ENCODE peak calls at places on chromosomes 5 and 9, in seven cellular contexts. One of them, this sample, is unnamed.

GRCh38 chr9:136700959-136701664 is 11.3 kb upstream of the DIPK1B start:
- DNase-seq in AG04450: no peak
- DNase-seq in astrocyte of the spinal cord: no peak
- DNase-seq in HCT116: no peak
- DNase-seq in CD4-positive, alpha-beta T cell: no peak
- DNase-seq in GM20000: peak; percentile 79
- DNase-seq in osteoblast: no peak
- DNase-seq in this sample: no peak

GRCh38 chr5:179588166-179588565 is 35.3 kb downstream of the HNRNPH1 start:
- DNase-seq in AG04450: no peak
- DNase-seq in astrocyte of the spinal cord: no peak
- DNase-seq in HCT116: no peak
- DNase-seq in CD4-positive, alpha-beta T cell: no peak
- DNase-seq in GM20000: no peak
- DNase-seq in osteoblast: no peak
- DNase-seq in this sample: no peak

GRCh38 chr9:121638399-121638798 is 13.0 kb upstream of the DAB2IP start:
- DNase-seq in AG04450: no peak
- DNase-seq in astrocyte of the spinal cord: no peak
- DNase-seq in HCT116: no peak
- DNase-seq in CD4-positive, alpha-beta T cell: no peak
- DNase-seq in GM20000: no peak
- DNase-seq in osteoblast: peak; percentile 29
- DNase-seq in this sample: no peak

GRCh38 chr9:86281577-86282076 is 711 bp downstream of the ISCA1 start:
- DNase-seq in AG04450: no peak
- DNase-seq in astrocyte of the spinal cord: no peak
- DNase-seq in HCT116: no peak
- DNase-seq in CD4-positive, alpha-beta T cell: no peak
- DNase-seq in GM20000: no peak
- DNase-seq in osteoblast: no peak
- DNase-seq in this sample: no peak

GRCh38 chr5:154712518-154713437 is 42.4 kb upstream of the LARP1 start:
- DNase-seq in AG04450: no peak
- DNase-seq in astrocyte of the spinal cord: no peak
- DNase-seq in HCT116: peak; percentile 46
- DNase-seq in CD4-positive, alpha-beta T cell: no peak
- DNase-seq in GM20000: no peak
- DNase-seq in osteoblast: no peak
- DNase-seq in this sample: peak; percentile 88

GRCh38 chr9:122392284-122392683 is 21.5 kb downstream of the PTGS1 start:
- DNase-seq in AG04450: no peak
- DNase-seq in astrocyte of the spinal cord: no peak
- DNase-seq in HCT116: no peak
- DNase-seq in CD4-positive, alpha-beta T cell: no peak
- DNase-seq in GM20000: no peak
- DNase-seq in osteoblast: no peak
- DNase-seq in this sample: no peak

GRCh38 chr9:88950341-88951141 is 40.7 kb upstream of the S1PR3 start:
- DNase-seq in AG04450: no peak
- DNase-seq in astrocyte of the spinal cord: peak; percentile 46
- DNase-seq in HCT116: no peak
- DNase-seq in CD4-positive, alpha-beta T cell: no peak
- DNase-seq in GM20000: no peak
- DNase-seq in osteoblast: peak; percentile 85
- DNase-seq in this sample: no peak

GRCh38 chr5:59828623-59829022 is 64.9 kb downstream of the PDE4D start:
- DNase-seq in AG04450: no peak
- DNase-seq in astrocyte of the spinal cord: peak; percentile 33
- DNase-seq in HCT116: no peak
- DNase-seq in CD4-positive, alpha-beta T cell: no peak
- DNase-seq in GM20000: no peak
- DNase-seq in osteoblast: no peak
- DNase-seq in this sample: no peak

GRCh38 chr5:141743652-141744333 is 61.8 kb upstream of the ARAP3 start:
- DNase-seq in AG04450: no peak
- DNase-seq in astrocyte of the spinal cord: no peak
- DNase-seq in HCT116: no peak
- DNase-seq in CD4-positive, alpha-beta T cell: no peak
- DNase-seq in GM20000: no peak
- DNase-seq in osteoblast: no peak
- DNase-seq in this sample: no peak

GRCh38 chr5:56159521-56159947 is 73.6 kb downstream of the ANKRD55 start:
- DNase-seq in AG04450: no peak
- DNase-seq in astrocyte of the spinal cord: no peak
- DNase-seq in HCT116: no peak
- DNase-seq in CD4-positive, alpha-beta T cell: no peak
- DNase-seq in GM20000: no peak
- DNase-seq in osteoblast: no peak
- DNase-seq in this sample: no peak

GRCh38 chr5:150498501-150498900 is 9.4 kb upstream of the NDST1 start:
- DNase-seq in AG04450: no peak
- DNase-seq in astrocyte of the spinal cord: no peak
- DNase-seq in HCT116: no peak
- DNase-seq in CD4-positive, alpha-beta T cell: no peak
- DNase-seq in GM20000: no peak
- DNase-seq in osteoblast: peak; percentile 55
- DNase-seq in this sample: no peak

GRCh38 chr9:35748858-35749514 is at the start of the genes GBA2 and RGP1:
- DNase-seq in AG04450: no peak
- DNase-seq in astrocyte of the spinal cord: peak; percentile 55
- DNase-seq in HCT116: peak; percentile 42
- DNase-seq in CD4-positive, alpha-beta T cell: peak; percentile 61
- DNase-seq in GM20000: peak; percentile 91
- DNase-seq in osteoblast: peak; percentile 96
- DNase-seq in this sample: peak; percentile 89

GRCh38 chr5:135249658-135250057 is 149.4 kb downstream of the MACROH2A1 start:
- DNase-seq in AG04450: no peak
- DNase-seq in astrocyte of the spinal cord: no peak
- DNase-seq in HCT116: no peak
- DNase-seq in CD4-positive, alpha-beta T cell: no peak
- DNase-seq in GM20000: no peak
- DNase-seq in osteoblast: no peak
- DNase-seq in this sample: peak; percentile 4

GRCh38 chr5:43602456-43602817 is 543 bp upstream of the NNT start:
- DNase-seq in AG04450: no peak
- DNase-seq in astrocyte of the spinal cord: peak; percentile 48
- DNase-seq in HCT116: no peak
- DNase-seq in CD4-positive, alpha-beta T cell: peak; percentile 2
- DNase-seq in GM20000: peak; percentile 32
- DNase-seq in osteoblast: peak; percentile 87
- DNase-seq in this sample: peak; percentile 27

GRCh38 chr9:93665128-93665565 is 88.8 kb downstream of the PHF2 start:
- DNase-seq in AG04450: no peak
- DNase-seq in astrocyte of the spinal cord: no peak
- DNase-seq in HCT116: no peak
- DNase-seq in CD4-positive, alpha-beta T cell: no peak
- DNase-seq in GM20000: no peak
- DNase-seq in osteoblast: no peak
- DNase-seq in this sample: no peak

GRCh38 chr5:133049726-133050048 is 2.1 kb upstream of the HSPA4 start:
- DNase-seq in AG04450: no peak
- DNase-seq in astrocyte of the spinal cord: no peak
- DNase-seq in HCT116: no peak
- DNase-seq in CD4-positive, alpha-beta T cell: no peak
- DNase-seq in GM20000: no peak
- DNase-seq in osteoblast: no peak
- DNase-seq in this sample: no peak

GRCh38 chr9:6852243-6852963 is 94.6 kb downstream of the KDM4C start:
- DNase-seq in AG04450: no peak
- DNase-seq in astrocyte of the spinal cord: peak; percentile 42
- DNase-seq in HCT116: no peak
- DNase-seq in CD4-positive, alpha-beta T cell: no peak
- DNase-seq in GM20000: no peak
- DNase-seq in osteoblast: peak; percentile 85
- DNase-seq in this sample: no peak

GRCh38 chr9:34514816-34515215 is 8.0 kb downstream of the ENHO start:
- DNase-seq in AG04450: no peak
- DNase-seq in astrocyte of the spinal cord: no peak
- DNase-seq in HCT116: no peak
- DNase-seq in CD4-positive, alpha-beta T cell: no peak
- DNase-seq in GM20000: no peak
- DNase-seq in osteoblast: peak; percentile 62
- DNase-seq in this sample: no peak

GRCh38 chr5:146340260-146341081 is 1.8 kb downstream of the POU4F3 start:
- DNase-seq in AG04450: peak; percentile 10
- DNase-seq in astrocyte of the spinal cord: peak; percentile 68
- DNase-seq in HCT116: no peak
- DNase-seq in CD4-positive, alpha-beta T cell: no peak
- DNase-seq in GM20000: peak; percentile 77
- DNase-seq in osteoblast: peak; percentile 96
- DNase-seq in this sample: peak; percentile 52

GRCh38 chr5:146337928-146338327 is 711 bp upstream of the POU4F3 start:
- DNase-seq in AG04450: no peak
- DNase-seq in astrocyte of the spinal cord: no peak
- DNase-seq in HCT116: no peak
- DNase-seq in CD4-positive, alpha-beta T cell: no peak
- DNase-seq in GM20000: no peak
- DNase-seq in osteoblast: no peak
- DNase-seq in this sample: no peak

GRCh38 chr5:146339715-146340259 is 1.1 kb downstream of the POU4F3 start:
- DNase-seq in AG04450: no peak
- DNase-seq in astrocyte of the spinal cord: no peak
- DNase-seq in HCT116: no peak
- DNase-seq in CD4-positive, alpha-beta T cell: no peak
- DNase-seq in GM20000: no peak
- DNase-seq in osteoblast: no peak
- DNase-seq in this sample: no peak

GRCh38 chr5:146337264-146337904 is 1.3 kb upstream of the POU4F3 start:
- DNase-seq in AG04450: no peak
- DNase-seq in astrocyte of the spinal cord: no peak
- DNase-seq in HCT116: no peak
- DNase-seq in CD4-positive, alpha-beta T cell: no peak
- DNase-seq in GM20000: no peak
- DNase-seq in osteoblast: no peak
- DNase-seq in this sample: no peak

DNA sequence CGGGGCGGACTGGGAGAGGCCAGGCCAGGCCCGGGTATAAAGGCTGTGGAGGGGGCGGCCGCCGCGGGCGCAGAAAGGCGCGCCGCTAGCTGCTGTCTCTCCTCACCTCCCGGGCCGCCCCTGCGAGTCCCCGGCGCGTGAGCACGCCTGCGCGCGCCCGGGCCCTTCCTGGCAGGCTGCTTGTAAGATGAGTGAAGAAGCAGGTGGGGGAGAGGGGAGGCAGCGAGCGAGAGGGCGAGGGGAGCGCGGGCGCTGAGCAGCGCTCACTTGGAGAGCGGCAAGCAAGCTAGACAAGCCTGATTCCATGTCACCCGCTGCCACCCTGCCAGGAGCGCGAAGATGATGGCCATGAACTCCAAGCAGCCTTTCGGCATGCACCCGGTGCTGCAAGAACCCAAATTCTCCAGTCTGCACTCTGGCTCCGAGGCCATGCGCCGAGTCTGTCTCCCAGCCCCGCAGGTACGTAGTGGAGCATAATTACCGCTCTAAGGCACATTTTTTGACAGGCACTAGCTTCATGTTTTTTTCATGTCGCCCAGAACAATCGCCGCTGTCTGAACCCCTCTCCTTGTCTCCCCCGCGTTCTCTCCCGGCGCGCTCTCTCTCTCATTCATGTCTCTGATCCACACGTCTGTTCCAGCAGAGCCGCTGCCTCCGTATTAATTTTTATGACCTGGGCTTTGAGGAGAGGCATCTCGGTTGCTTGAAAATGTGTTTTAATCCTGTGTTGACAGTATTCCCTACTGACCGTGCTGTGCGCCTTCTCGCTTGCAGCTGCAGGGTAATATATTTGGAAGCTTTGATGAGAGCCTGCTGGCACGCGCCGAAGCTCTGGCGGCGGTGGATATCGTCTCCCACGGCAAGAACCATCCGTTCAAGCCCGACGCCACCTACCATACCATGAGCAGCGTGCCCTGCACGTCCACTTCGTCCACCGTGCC is at the start of gene POU4F3:
- DNase-seq in AG04450: no peak
- DNase-seq in astrocyte of the spinal cord: no peak
- DNase-seq in HCT116: no peak
- DNase-seq in CD4-positive, alpha-beta T cell: no peak
- DNase-seq in GM20000: no peak
- DNase-seq in osteoblast: no peak
- DNase-seq in this sample: no peak
- TF ChIP-seq CTCF in AG04450: no peak
- TF ChIP-seq CTCF in astrocyte of the spinal cord: no peak
- TF ChIP-seq CTCF in HCT116: no peak
- TF ChIP-seq CTCF in CD4-positive, alpha-beta T cell: no peak
- TF ChIP-seq CTCF in GM20000: no peak
- TF ChIP-seq CTCF in osteoblast: no peak
- TF ChIP-seq CTCF in this sample: no peak

DNA sequence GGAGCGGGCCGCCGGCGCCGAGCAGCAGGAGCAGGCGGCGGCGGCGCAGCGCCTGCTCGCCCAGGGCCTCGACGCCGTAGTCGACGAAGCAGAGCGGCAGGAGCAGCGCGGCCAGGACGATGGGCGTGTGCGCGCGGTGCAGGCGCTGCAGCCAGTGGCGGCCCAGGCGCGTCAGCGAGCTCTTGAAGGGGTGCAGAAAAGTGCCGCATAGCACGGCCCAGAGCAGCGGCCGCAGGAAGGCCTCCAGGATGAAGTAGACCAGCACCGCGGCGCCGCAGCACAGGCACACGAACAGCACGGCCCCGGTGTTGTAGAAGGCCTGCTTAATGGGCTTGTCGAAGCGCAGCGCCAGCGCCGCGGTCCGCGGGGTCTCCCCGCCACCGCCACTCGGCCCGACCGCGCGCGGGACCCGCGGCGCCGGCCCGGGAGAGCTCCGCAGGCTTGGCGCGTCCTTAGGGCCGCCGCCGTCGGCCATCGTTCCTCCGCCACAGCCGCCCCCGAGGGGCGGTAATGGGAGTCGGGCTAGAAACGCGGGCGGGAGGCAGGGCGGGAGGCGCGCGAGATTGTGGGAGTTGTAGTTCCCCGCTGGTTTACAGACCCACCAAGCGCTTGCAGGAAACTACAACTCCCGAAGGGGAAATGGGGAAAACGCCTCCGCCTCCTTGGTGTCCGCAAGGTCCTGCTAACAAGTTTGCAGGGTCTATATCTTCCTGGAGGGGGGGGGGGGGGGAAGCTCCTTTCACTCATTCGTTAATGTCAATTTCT is at the start of gene TMEM245:
- DNase-seq in AG04450: peak; percentile 99
- DNase-seq in astrocyte of the spinal cord: peak; percentile 99
- DNase-seq in HCT116: peak; percentile 99
- DNase-seq in CD4-positive, alpha-beta T cell: peak; percentile 92
- DNase-seq in GM20000: peak; percentile 95
- DNase-seq in osteoblast: peak; percentile 96
- DNase-seq in this sample: peak; percentile 96
- TF ChIP-seq CTCF in AG04450: no peak
- TF ChIP-seq CTCF in astrocyte of the spinal cord: no peak
- TF ChIP-seq CTCF in HCT116: no peak
- TF ChIP-seq CTCF in CD4-positive, alpha-beta T cell: no peak
- TF ChIP-seq CTCF in GM20000: no peak
- TF ChIP-seq CTCF in osteoblast: no peak
- TF ChIP-seq CTCF in this sample: no peak

GRCh38 chr9:84317563-84317962 is 23.0 kb downstream of the SLC28A3 start:
- DNase-seq in AG04450: no peak
- DNase-seq in astrocyte of the spinal cord: no peak
- DNase-seq in HCT116: peak; percentile 4
- DNase-seq in CD4-positive, alpha-beta T cell: no peak
- DNase-seq in GM20000: peak; percentile 15
- DNase-seq in osteoblast: no peak
- DNase-seq in this sample: no peak
- TF ChIP-seq CTCF in AG04450: no peak
- TF ChIP-seq CTCF in astrocyte of the spinal cord: peak; percentile 22
- TF ChIP-seq CTCF in HCT116: peak; percentile 14
- TF ChIP-seq CTCF in CD4-positive, alpha-beta T cell: no peak
- TF ChIP-seq CTCF in GM20000: peak; percentile 36
- TF ChIP-seq CTCF in osteoblast: peak; percentile 9
- TF ChIP-seq CTCF in this sample: no peak

GRCh38 chr5:45696206-45696836 is at the start of gene HCN1:
- DNase-seq in AG04450: no peak
- DNase-seq in astrocyte of the spinal cord: peak; percentile 76
- DNase-seq in HCT116: no peak
- DNase-seq in CD4-positive, alpha-beta T cell: no peak
- DNase-seq in GM20000: peak; percentile 60
- DNase-seq in osteoblast: peak; percentile 88
- DNase-seq in this sample: peak; percentile 60
- TF ChIP-seq CTCF in AG04450: peak; percentile 53
- TF ChIP-seq CTCF in astrocyte of the spinal cord: peak; percentile 84
- TF ChIP-seq CTCF in HCT116: no peak
- TF ChIP-seq CTCF in CD4-positive, alpha-beta T cell: no peak
- TF ChIP-seq CTCF in GM20000: no peak
- TF ChIP-seq CTCF in osteoblast: peak; percentile 49
- TF ChIP-seq CTCF in this sample: peak; percentile 40

This sample was measured in stomach.